ENCODE peak calls at places on chromosomes 4 and X, in four cellular contexts. I, N, Y and Z are unnamed samples.

GRCh38 chr4:169619518-169619957 is 840 bp upstream of the CLCN3 start:
- DNase-seq in Y (peak), N (peak), I (no peak), Z (peak)

GRCh38 chrX:39000802-39001201 is 199.5 kb downstream of the MID1IP1 start:
- DNase-seq in Y (no peak), I (no peak), N (no peak), Z (no peak)

GRCh38 chr4:168917150-168917779 is 92.8 kb downstream of the CBR4 start:
- DNase-seq in Y (no peak), N (no peak), I (no peak), Z (peak)

GRCh38 chr4:74267998-74268606 is 40.2 kb upstream of the EPGN start:
- DNase-seq in I (peak), Y (no peak), N (no peak), Z (no peak)

GRCh38 chr4:48212165-48212564 is 57.5 kb downstream of the TEC start:
- DNase-seq in N (no peak), Y (no peak), I (no peak), Z (no peak)

GRCh38 chrX:107454302-107454701 is 4.8 kb downstream of the FRMPD3 start:
- DNase-seq in I (peak), Y (no peak), N (no peak), Z (no peak)

GRCh38 chrX:20294284-20294683 is 27.6 kb upstream of the RPS6KA3 start:
- DNase-seq in N (no peak), I (no peak), Y (no peak), Z (no peak)

GRCh38 chrX:43717161-43717560 is 61.1 kb downstream of the MAOA start:
- DNase-seq in Y (no peak), N (no peak), I (no peak), Z (no peak)

GRCh38 chr4:28686618-28687017 is 1826.0 kb downstream of the STIM2 start:
- DNase-seq in I (no peak), N (no peak), Y (peak), Z (peak)

GRCh38 chr4:126708716-126709115 is 924.0 kb upstream of the INTU start:
- DNase-seq in N (no peak), I (no peak), Y (no peak), Z (no peak)

GRCh38 chrX:149470960-149471359 is 34.1 kb downstream of the IDS start:
- DNase-seq in N (peak), Y (peak), I (no peak), Z (peak)

GRCh38 chr4:111930658-111931057 is 214.6 kb upstream of the FAM241A start:
- DNase-seq in I (no peak), N (no peak), Y (no peak), Z (no peak)

GRCh38 chr4:70734168-70734954 is 12.6 kb downstream of the RUFY3 start:
- DNase-seq in Y (no peak), N (peak), I (peak), Z (no peak)

GRCh38 chr4:1986578-1987210 is 22.1 kb downstream of the NELFA start:
- DNase-seq in N (no peak), I (no peak), Y (no peak), Z (no peak)

GRCh38 chrX:8520791-8521190 is 56.2 kb downstream of the VCX3B start:
- DNase-seq in Y (no peak), N (no peak), I (no peak), Z (no peak)

GRCh38 chrX:13008189-13008533 is 33.3 kb downstream of the TMSB4X start:
- DNase-seq in N (no peak), Y (no peak), I (no peak), Z (no peak)

GRCh38 chr4:176054942-176055341 is 10.7 kb upstream of the WDR17 start:
- DNase-seq in Y (no peak), I (no peak), N (no peak), Z (no peak)

GRCh38 chr4:14169460-14169859 is 541.9 kb upstream of the BOD1L1 start:
- DNase-seq in Y (no peak), N (no peak), I (no peak), Z (no peak)

GRCh38 chr4:100933628-100934027 is 413.7 kb downstream of the PPP3CA start:
- DNase-seq in Y (no peak), I (no peak), N (no peak), Z (no peak)

GRCh38 chr4:106659386-106659785 is 290.8 kb upstream of the GIMD1 start:
- DNase-seq in I (no peak), Y (no peak), N (no peak), Z (no peak)

GRCh38 chrX:55695227-55696018 is 22.1 kb upstream of the RRAGB start:
- DNase-seq in I (no peak), N (no peak), Y (no peak), Z (no peak)

GRCh38 chr4:19381068-19381467 is 870.6 kb upstream of the SLIT2 start:
- DNase-seq in N (no peak), I (no peak), Y (no peak), Z (no peak)

GRCh38 chrX:128728943-128729342 is 676.7 kb upstream of the ACTRT1 start:
- DNase-seq in N (no peak), I (no peak), Y (no peak), Z (no peak)

GRCh38 chr4:39308576-39308975 is 57.6 kb downstream of the RFC1 start:
- DNase-seq in N (no peak), Y (no peak), I (no peak), Z (no peak)

GRCh38 chrX:333611-334311 is 15.2 kb upstream of the GTPBP6 start:
- DNase-seq in I (no peak), Y (no peak), N (no peak), Z (no peak)

GRCh38 chr4:11151500-11151899 is 277.2 kb downstream of the HS3ST1 start:
- DNase-seq in N (no peak), Y (no peak), I (no peak), Z (no peak)

GRCh38 chr4:2291705-2292651 is 30.1 kb upstream of the MXD4 start:
- DNase-seq in Y (no peak), I (no peak), N (no peak), Z (no peak)

GRCh38 chrX:29659911-29660310 is 555.5 kb upstream of the MAGEB2 start:
- DNase-seq in N (no peak), I (no peak), Y (no peak), Z (no peak)

GRCh38 chr4:175054980-175055379 is 136.8 kb downstream of the ADAM29 start:
- DNase-seq in Y (no peak), N (no peak), I (no peak), Z (peak)

GRCh38 chr4:122534776-122535175 is 78.3 kb upstream of the IL2 start:
- DNase-seq in N (no peak), Y (no peak), I (no peak), Z (no peak)